ENCODE peak calls at places on chromosomes 2 and 18, in ten cellular contexts. O, W, Q, T, I, U, D, Y, E and S are unnamed samples.

GRCh38 chr2:31335921-31336570 is 78.5 kb downstream of the XDH start:
- DNase-seq in O (no peak), W (no peak), Q (no peak), T (peak), I (no peak), U (no peak), D (peak), Y (no peak), E (peak), S (no peak)

GRCh38 chr2:189492451-189492850 is 51.2 kb downstream of the WDR75 start:
- DNase-seq in O (no peak), W (no peak), Q (no peak), T (no peak), I (no peak), U (no peak), D (no peak), Y (no peak), E (peak), S (no peak)

GRCh38 chr2:127844973-127845372 is 13.0 kb downstream of the POLR2D start:
- DNase-seq in O (no peak), W (no peak), Q (no peak), T (no peak), I (no peak), U (no peak), D (no peak), Y (no peak), E (no peak), S (no peak)

GRCh38 chr2:53442783-53443182 is 324.8 kb upstream of the CHAC2 start:
- DNase-seq in O (peak), W (peak), Q (no peak), T (no peak), I (no peak), U (peak), D (no peak), Y (peak), E (peak), S (no peak)

GRCh38 chr2:216298719-216299118 is 73.6 kb downstream of the MARCHF4 start:
- DNase-seq in O (no peak), W (no peak), Q (no peak), T (peak), I (no peak), U (no peak), D (peak), Y (no peak), E (peak), S (no peak)

GRCh38 chr18:25228410-25228809 is 123.6 kb downstream of the ZNF521 start:
- DNase-seq in O (no peak), W (no peak), Q (no peak), T (no peak), I (no peak), U (no peak), D (no peak), Y (no peak), E (no peak), S (no peak)

GRCh38 chr2:188316354-188316753 is 24.7 kb downstream of the GULP1 start:
- DNase-seq in O (no peak), W (no peak), Q (no peak), T (no peak), I (no peak), U (no peak), D (no peak), Y (no peak), E (no peak), S (no peak)

GRCh38 chr2:6917761-6918421 is 679 bp downstream of the RNF144A start:
- DNase-seq in O (peak), W (peak), Q (no peak), T (no peak), I (no peak), U (peak), D (no peak), Y (peak), E (no peak), S (peak)

GRCh38 chr2:64865073-64865830 is 123.9 kb upstream of the SLC1A4 start:
- DNase-seq in O (peak), W (peak), Q (no peak), T (peak), I (peak), U (peak), D (no peak), Y (peak), E (peak), S (peak)

GRCh38 chr18:9734189-9734588 is 26.1 kb downstream of the RAB31 start:
- DNase-seq in O (no peak), W (no peak), Q (no peak), T (no peak), I (no peak), U (peak), D (no peak), Y (peak), E (no peak), S (no peak)

GRCh38 chr2:187003611-187004010 is 154.6 kb upstream of the ZSWIM2 start:
- DNase-seq in O (no peak), W (no peak), Q (no peak), T (no peak), I (no peak), U (no peak), D (no peak), Y (no peak), E (no peak), S (no peak)

GRCh38 chr2:12847694-12848093 is 131.0 kb downstream of the TRIB2 start:
- DNase-seq in O (no peak), W (no peak), Q (no peak), T (no peak), I (no peak), U (no peak), D (no peak), Y (no peak), E (no peak), S (no peak)

GRCh38 chr2:72993585-72994280 is 76.4 kb downstream of the EMX1 start:
- DNase-seq in O (no peak), W (no peak), Q (peak), T (no peak), I (no peak), U (no peak), D (no peak), Y (no peak), E (no peak), S (peak)

GRCh38 chr2:236363878-236364277 is 99.7 kb upstream of the ASB18 start:
- DNase-seq in O (no peak), W (no peak), Q (no peak), T (no peak), I (no peak), U (no peak), D (no peak), Y (no peak), E (no peak), S (no peak)

GRCh38 chr2:56801770-56802169 is 618.0 kb downstream of the CCDC85A start:
- DNase-seq in O (no peak), W (no peak), Q (no peak), T (peak), I (no peak), U (no peak), D (no peak), Y (no peak), E (peak), S (no peak)

GRCh38 chr2:235911633-235912032 is 256.6 kb downstream of the GBX2 start:
- DNase-seq in O (no peak), W (no peak), Q (no peak), T (no peak), I (no peak), U (no peak), D (no peak), Y (no peak), E (no peak), S (no peak)

GRCh38 chr2:197269173-197269572 is 41.4 kb downstream of the ANKRD44 start:
- DNase-seq in O (no peak), W (no peak), Q (no peak), T (no peak), I (no peak), U (no peak), D (no peak), Y (no peak), E (no peak), S (no peak)

GRCh38 chr2:9826208-9826607 is 17.1 kb upstream of the TAF1B start:
- DNase-seq in O (no peak), W (no peak), Q (no peak), T (no peak), I (no peak), U (no peak), D (no peak), Y (no peak), E (no peak), S (no peak)

GRCh38 chr2:17593841-17594482 is 53.5 kb downstream of the VSNL1 start:
- DNase-seq in O (no peak), W (no peak), Q (no peak), T (no peak), I (no peak), U (peak), D (no peak), Y (no peak), E (no peak), S (no peak)

GRCh38 chr18:46069524-46069923 is 2.5 kb downstream of the PSTPIP2 start:
- DNase-seq in O (no peak), W (no peak), Q (no peak), T (no peak), I (no peak), U (no peak), D (no peak), Y (no peak), E (no peak), S (no peak)

GRCh38 chr2:42214669-42215068 is 45.5 kb downstream of the EML4 start:
- DNase-seq in O (no peak), W (no peak), Q (no peak), T (no peak), I (no peak), U (no peak), D (no peak), Y (no peak), E (peak), S (no peak)

GRCh38 chr2:171807130-171807529 is 86.9 kb downstream of the SLC25A12 start:
- DNase-seq in O (no peak), W (no peak), Q (no peak), T (no peak), I (no peak), U (no peak), D (no peak), Y (no peak), E (no peak), S (no peak)

GRCh38 chr2:235914756-235915155 is 253.4 kb downstream of the GBX2 start:
- DNase-seq in O (no peak), W (no peak), Q (no peak), T (no peak), I (no peak), U (no peak), D (no peak), Y (no peak), E (no peak), S (no peak)

GRCh38 chr2:174786066-174786725 is 21.9 kb upstream of the CHRNA1 start:
- DNase-seq in O (no peak), W (no peak), Q (no peak), T (no peak), I (no peak), U (no peak), D (no peak), Y (no peak), E (no peak), S (no peak)

GRCh38 chr2:210752532-210752931 is 196.1 kb downstream of the CPS1 start:
- DNase-seq in O (no peak), W (no peak), Q (no peak), T (no peak), I (no peak), U (peak), D (no peak), Y (no peak), E (no peak), S (no peak)

GRCh38 chr2:142872900-142873724 is 4.4 kb upstream of the KYNU start:
- DNase-seq in O (no peak), W (no peak), Q (no peak), T (no peak), I (no peak), U (no peak), D (peak), Y (no peak), E (peak), S (no peak)

GRCh38 chr2:217942731-217943335 is 60.0 kb downstream of the TNS1 start:
- DNase-seq in O (no peak), W (no peak), Q (no peak), T (no peak), I (no peak), U (no peak), D (peak), Y (no peak), E (no peak), S (no peak)

GRCh38 chr2:235551965-235552364 is 58.1 kb downstream of the AGAP1 start:
- DNase-seq in O (peak), W (peak), Q (no peak), T (peak), I (no peak), U (peak), D (peak), Y (peak), E (peak), S (no peak)

GRCh38 chr2:128017561-128017960 is 10.3 kb downstream of the SAP130 start:
- DNase-seq in O (no peak), W (no peak), Q (no peak), T (no peak), I (no peak), U (no peak), D (no peak), Y (no peak), E (no peak), S (no peak)

GRCh38 chr2:235160281-235160805 is 208.5 kb downstream of the SH3BP4 start:
- DNase-seq in O (no peak), W (no peak), Q (no peak), T (no peak), I (no peak), U (no peak), D (peak), Y (no peak), E (no peak), S (no peak)

GRCh38 chr2:55590810-55591440 is 26.5 kb downstream of the PPP4R3B start:
- DNase-seq in O (no peak), W (peak), Q (no peak), T (peak), I (no peak), U (no peak), D (peak), Y (no peak), E (peak), S (no peak)